ENCODE peak calls at places on chromosome 18, in four cellular contexts. V, N, R and O are unnamed samples.

GRCh38 chr18:42187611-42188378 is 232.8 kb downstream of the PIK3C3 start:
- DNase-seq in V (no peak), N (no peak), R (no peak), O (no peak)

GRCh38 chr18:10797882-10798281 is 272.1 kb downstream of the NAPG start:
- DNase-seq in R (no peak), N (no peak), V (no peak), O (no peak)

GRCh38 chr18:13266208-13267100 is 47.9 kb downstream of the LDLRAD4 start:
- DNase-seq in N (no peak), R (peak; percentile 35), V (no peak), O (no peak)

GRCh38 chr18:59072727-59073421 is 66.8 kb upstream of the SEC11C start:
- DNase-seq in V (no peak), N (no peak), R (no peak), O (no peak)

GRCh38 chr18:48607049-48607984 is 68.5 kb downstream of the CTIF start:
- DNase-seq in R (peak; percentile 87), N (no peak), V (no peak), O (peak; percentile 87)

GRCh38 chr18:79524181-79525078 is 128.7 kb downstream of the NFATC1 start:
- DNase-seq in V (peak; percentile 4), N (peak; percentile 11), R (no peak), O (peak; percentile 12)

GRCh38 chr18:54958711-54959625 is at the start of gene CCDC68:
- DNase-seq in N (no peak), V (no peak), R (peak; percentile 23), O (peak; percentile 62)

GRCh38 chr18:73842795-73843394 is 304.7 kb downstream of the FBXO15 start:
- DNase-seq in R (peak; percentile 71), N (peak; percentile 31), V (peak; percentile 30), O (peak; percentile 66)

GRCh38 chr18:47944972-47945843 is 14.7 kb upstream of the SMAD2 start:
- DNase-seq in N (no peak), R (peak; percentile 39), V (no peak), O (no peak)

GRCh38 chr18:77057043-77057442 is 75.5 kb downstream of the MBP start:
- DNase-seq in R (peak; percentile 28), N (no peak), V (no peak), O (peak; percentile 58)

DNA sequence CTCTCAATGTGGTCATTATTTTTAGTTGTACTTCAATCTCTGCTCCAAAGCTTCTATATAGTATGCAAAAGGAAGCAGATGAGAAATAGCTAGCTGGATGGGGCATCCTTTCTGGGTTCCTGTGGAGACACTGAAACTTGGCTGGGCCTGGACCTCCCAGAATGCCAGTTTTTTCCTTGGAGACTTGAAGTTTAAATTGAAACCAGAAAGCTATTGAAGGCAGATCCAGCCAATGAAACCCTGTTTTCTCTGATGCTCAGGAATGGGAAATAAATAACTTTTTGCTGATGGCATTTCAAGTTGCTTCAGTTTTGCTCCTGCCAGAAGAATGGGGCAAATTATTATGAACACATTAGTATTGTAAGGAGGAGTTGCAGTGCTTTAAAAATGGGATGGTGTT is 2.9 kb downstream of the SETBP1 start:
- DNase-seq in R (peak; percentile 38), V (no peak), N (no peak), O (no peak)
- H3K4me3 ChIP-seq in R (no peak overlapping the region), V (no peak overlapping the region), N (peak overlapping the region; percentile 18), O (no peak overlapping the region)

GRCh38 chr18:21534327-21534726 is 66.2 kb downstream of the ESCO1 start:
- DNase-seq in N (no peak), R (no peak), V (no peak), O (no peak)
- H3K36me3 ChIP-seq in N (peaks cover 22% of the 10 kb centered on the region), R (peaks cover 22% of the 10 kb centered on the region), V (no peaks in the 10 kb centered on the region), O (no peaks in the 10 kb centered on the region)

GRCh38 chr18:5980721-5981120 is 85.4 kb upstream of the TMEM200C start:
- DNase-seq in V (no peak), R (no peak), N (no peak), O (no peak)

GRCh38 chr18:5977022-5977421 is 81.7 kb upstream of the TMEM200C start:
- DNase-seq in N (no peak), R (no peak), V (no peak), O (no peak)

GRCh38 chr18:5979971-5980457 is 84.7 kb upstream of the TMEM200C start:
- DNase-seq in R (no peak), N (no peak), V (no peak), O (no peak)

GRCh38 chr18:5982332-5982731 is 87.0 kb upstream of the TMEM200C start:
- DNase-seq in V (no peak), N (no peak), R (no peak), O (no peak)

GRCh38 chr18:5979176-5979888 is 84.0 kb upstream of the TMEM200C start:
- DNase-seq in N (no peak), R (peak; percentile 3), V (no peak), O (peak; percentile 27)
- H3K27ac ChIP-seq in N (no peak overlapping the region), R (no peak overlapping the region), V (no peak overlapping the region), O (peak overlapping the region; percentile 41)

DNA sequence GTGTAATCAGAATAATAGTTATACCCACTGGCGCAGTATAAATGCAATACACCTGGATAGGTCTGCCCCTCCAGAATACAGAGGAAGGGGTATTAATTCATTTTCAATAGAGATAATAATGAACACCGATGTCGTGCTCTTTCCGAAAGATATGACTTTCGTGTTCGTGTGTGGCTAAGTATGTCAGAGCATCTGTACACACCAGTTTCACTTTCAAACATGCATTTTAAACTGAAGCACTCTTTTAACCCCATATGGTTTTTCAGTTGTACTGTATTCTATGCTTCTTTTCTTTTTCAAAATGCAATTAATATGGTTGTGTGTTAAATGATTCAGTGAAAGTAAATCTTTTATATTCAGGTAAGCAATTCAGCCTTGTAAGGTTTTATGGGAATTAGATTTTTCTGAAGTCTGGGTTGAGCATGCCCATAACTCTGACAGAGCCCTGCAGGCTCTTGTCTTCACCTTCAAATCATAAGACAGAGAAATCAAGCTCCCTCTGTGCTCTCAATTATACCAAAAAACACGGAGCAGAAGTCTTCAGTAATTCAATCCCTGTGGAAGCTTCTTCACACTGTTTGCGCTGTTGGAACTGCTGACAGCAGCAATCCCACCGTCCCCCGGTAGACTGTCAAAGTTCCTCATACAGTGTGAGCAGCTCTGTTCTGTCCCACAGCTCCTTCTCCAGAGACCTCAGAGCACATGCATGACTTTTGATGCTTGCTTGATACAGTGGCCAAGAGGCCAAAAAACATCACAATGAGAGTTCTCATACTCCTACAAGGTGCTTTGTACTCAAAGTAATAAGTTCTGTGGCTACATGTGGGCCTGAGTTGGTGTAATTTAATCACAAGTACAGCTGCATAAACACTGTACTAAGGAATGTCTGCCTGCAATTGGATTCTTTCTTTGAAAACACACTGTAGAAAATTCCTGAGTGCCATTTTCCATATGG is 186.9 kb downstream of the ZNF521 start:
- DNase-seq in R (peak; percentile 55), V (no peak), N (no peak), O (peak; percentile 18)
- H3K4me3 ChIP-seq in R (peak overlapping the region; percentile 71), V (peak overlapping the region; percentile 43), N (peak overlapping the region; percentile 56), O (no peak overlapping the region)